ENCODE peak calls at places on chromosome 16, in four cellular contexts. One of them, this sample, is unnamed.

GRCh38 chr16:12583237-12583897 is 220.3 kb downstream of the CPPED1 start:
- DNase-seq in GM12878: no peak
- DNase-seq in K562: no peak
- DNase-seq in HepG2: no peak
- DNase-seq in this sample: no peak

GRCh38 chr16:4646773-4647660 is 22.4 kb downstream of the MGRN1 start:
- DNase-seq in GM12878: no peak
- DNase-seq in K562: no peak
- DNase-seq in HepG2: no peak
- DNase-seq in this sample: no peak

GRCh38 chr16:75081179-75081859 is 35.3 kb downstream of the LDHD start:
- DNase-seq in GM12878: no peak
- DNase-seq in K562: no peak
- DNase-seq in HepG2: no peak
- DNase-seq in this sample: no peak

GRCh38 chr16:58026139-58026704 is 668 bp downstream of the MMP15 start:
- DNase-seq in GM12878: no peak
- DNase-seq in K562: peak; percentile 52
- DNase-seq in HepG2: no peak
- DNase-seq in this sample: peak; percentile 56

GRCh38 chr16:77234611-77235010 is 35.4 kb downstream of the SYCE1L start:
- DNase-seq in GM12878: no peak
- DNase-seq in K562: no peak
- DNase-seq in HepG2: no peak
- DNase-seq in this sample: no peak

GRCh38 chr16:80569440-80570105 is 28.8 kb downstream of the DYNLRB2 start:
- DNase-seq in GM12878: no peak
- DNase-seq in K562: peak; percentile 19
- DNase-seq in HepG2: no peak
- DNase-seq in this sample: peak; percentile 33

GRCh38 chr16:13322357-13322756 is 421.0 kb downstream of the SHISA9 start:
- DNase-seq in GM12878: no peak
- DNase-seq in K562: no peak
- DNase-seq in HepG2: no peak
- DNase-seq in this sample: no peak

GRCh38 chr16:2159052-2159838 is 3.7 kb downstream of the TRAF7 start:
- DNase-seq in GM12878: no peak
- DNase-seq in K562: no peak
- DNase-seq in HepG2: no peak
- DNase-seq in this sample: peak; percentile 80

GRCh38 chr16:70664325-70665112 is 18.2 kb downstream of the IL34 start:
- DNase-seq in GM12878: no peak
- DNase-seq in K562: no peak
- DNase-seq in HepG2: no peak
- DNase-seq in this sample: no peak

GRCh38 chr16:56409195-56409594 is 16.1 kb downstream of the AMFR start:
- DNase-seq in GM12878: no peak
- DNase-seq in K562: no peak
- DNase-seq in HepG2: peak; percentile 61
- DNase-seq in this sample: no peak

GRCh38 chr16:2811703-2812471 is 5.2 kb upstream of the PRSS21 start:
- DNase-seq in GM12878: no peak
- DNase-seq in K562: no peak
- DNase-seq in HepG2: no peak
- DNase-seq in this sample: no peak

DNA sequence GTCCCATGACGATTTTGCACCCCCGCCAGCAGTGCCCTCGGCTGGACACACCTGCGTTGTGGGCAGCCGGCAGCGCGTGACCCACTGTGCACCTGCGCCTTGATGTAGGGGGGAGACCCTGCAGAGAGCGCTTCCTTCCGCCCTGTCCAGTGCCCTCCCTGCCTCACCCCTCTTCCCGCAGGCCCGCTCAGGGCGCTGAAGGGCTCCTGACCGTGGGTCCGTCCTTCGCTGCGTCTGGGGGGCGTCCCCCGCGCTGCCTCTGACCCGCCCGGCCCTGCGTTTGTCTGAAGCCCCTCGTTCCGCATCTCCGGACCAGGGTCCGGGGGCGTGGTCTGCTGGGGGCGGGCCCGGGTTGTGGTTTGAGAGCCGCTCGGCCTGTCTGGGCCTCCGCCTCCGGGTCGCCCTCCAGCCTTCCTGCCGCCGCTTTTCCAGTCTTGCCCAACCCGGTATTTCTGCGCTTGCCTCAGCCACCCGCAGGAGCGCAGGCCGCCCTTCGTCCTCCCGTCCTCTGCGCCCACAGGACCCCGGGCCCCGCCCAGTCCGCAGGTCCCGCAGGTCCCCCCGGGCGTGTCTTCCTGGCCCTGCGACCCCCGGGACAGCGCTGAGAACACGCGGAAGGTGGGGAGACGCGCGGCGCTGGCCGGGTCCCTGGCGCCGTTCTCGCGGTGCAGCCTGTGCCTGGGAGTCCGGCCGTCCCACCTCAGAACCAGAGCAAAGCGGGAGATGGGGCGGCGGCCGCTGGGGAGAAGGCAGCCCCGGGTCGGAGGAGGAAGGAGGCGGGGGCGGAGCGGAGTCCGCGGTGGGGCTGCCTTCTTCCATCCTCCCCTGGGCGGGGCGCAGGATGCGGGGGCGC is 4.0 kb upstream of the IL17C start:
- DNase-seq in GM12878: peak; percentile 45
- DNase-seq in K562: peak; percentile 97
- DNase-seq in HepG2: no peak
- DNase-seq in this sample: peak; percentile 44
- TF ChIP-seq EZH2 in GM12878: no peak
- TF ChIP-seq EZH2 in K562: no peak
- TF ChIP-seq EZH2 in HepG2: no peak
- TF ChIP-seq EZH2 in this sample: no peak

DNA sequence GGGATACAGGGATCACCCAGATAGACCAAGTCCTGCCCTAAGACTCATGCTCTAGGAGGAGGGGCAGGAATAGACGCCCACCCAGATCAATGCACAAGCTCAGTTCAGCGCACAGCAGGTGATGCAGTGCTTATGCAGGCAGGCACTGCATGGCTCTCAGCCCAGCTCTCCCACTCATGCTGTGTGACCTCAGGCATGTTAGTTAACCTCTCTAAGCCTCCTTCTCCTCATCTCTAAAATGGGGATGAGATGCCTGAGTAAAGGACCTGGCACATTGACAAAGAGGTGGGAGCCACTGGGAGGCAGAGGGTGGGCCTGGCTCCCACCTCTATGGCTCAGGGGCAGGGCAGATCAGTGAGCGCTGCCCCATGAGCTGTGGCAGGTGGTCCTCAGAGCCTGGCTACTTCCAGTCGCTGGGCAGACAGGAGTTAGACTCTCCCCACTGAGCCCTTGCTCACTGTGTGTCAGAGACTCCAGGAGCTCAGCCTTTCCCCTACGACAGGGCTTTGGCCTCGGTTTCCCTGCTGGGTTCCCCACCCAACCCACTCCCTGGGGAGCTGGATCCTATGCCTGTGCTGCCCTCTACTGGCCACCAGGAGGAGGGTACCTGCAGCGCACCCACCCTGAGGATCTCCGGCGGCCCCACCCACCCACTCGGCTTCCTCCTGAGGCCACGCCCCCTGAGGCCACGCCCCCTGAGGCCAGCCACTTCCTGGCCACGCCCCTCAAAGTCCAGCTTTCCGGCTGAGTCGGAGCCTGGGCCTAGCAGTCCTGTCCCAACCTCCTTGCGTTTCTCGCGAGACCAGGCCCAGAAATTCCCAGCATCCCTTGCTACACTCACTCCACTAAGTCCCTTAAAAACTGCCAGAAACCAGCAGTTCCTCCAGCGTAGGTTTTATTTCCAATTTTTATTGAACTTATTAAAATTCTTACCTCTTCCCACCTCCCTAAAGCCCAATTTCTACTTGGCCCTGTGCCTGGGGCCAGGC is 196.1 kb downstream of the GSG1L start:
- DNase-seq in GM12878: no peak
- DNase-seq in K562: peak; percentile 99
- DNase-seq in HepG2: peak; percentile 78
- DNase-seq in this sample: peak; percentile 78
- TF ChIP-seq MYC in GM12878: no peak
- TF ChIP-seq MYC in K562: no peak
- TF ChIP-seq MYC in HepG2: no peak
- TF ChIP-seq MYC in this sample: no peak

GRCh38 chr16:14501331-14502255 is 128.5 kb downstream of the PARN start:
- DNase-seq in GM12878: peak; percentile 50
- DNase-seq in K562: peak; percentile 71
- DNase-seq in HepG2: peak; percentile 92
- DNase-seq in this sample: peak; percentile 85
- H3K27ac ChIP-seq in GM12878: peak overlapping the region; percentile 75
- H3K27ac ChIP-seq in K562: peak overlapping the region; percentile 54
- H3K27ac ChIP-seq in HepG2: peak overlapping the region; percentile 75
- H3K27ac ChIP-seq in this sample: peak overlapping the region; percentile 0

GRCh38 chr16:30557950-30558788 is at the start of gene ZNF764:
- DNase-seq in GM12878: peak; percentile 84
- DNase-seq in K562: peak; percentile 83
- DNase-seq in HepG2: peak; percentile 99
- DNase-seq in this sample: peak; percentile 98
- TF ChIP-seq EZH2 in GM12878: no peak
- TF ChIP-seq EZH2 in K562: no peak
- TF ChIP-seq EZH2 in HepG2: no peak
- TF ChIP-seq EZH2 in this sample: no peak

GRCh38 chr16:86065711-86066110 is 166.7 kb downstream of the IRF8 start:
- DNase-seq in GM12878: no peak
- DNase-seq in K562: no peak
- DNase-seq in HepG2: no peak
- DNase-seq in this sample: no peak

GRCh38 chr16:86068722-86069121 is 169.8 kb downstream of the IRF8 start:
- DNase-seq in GM12878: no peak
- DNase-seq in K562: no peak
- DNase-seq in HepG2: no peak
- DNase-seq in this sample: no peak

GRCh38 chr16:86067936-86068335 is 169.0 kb downstream of the IRF8 start:
- DNase-seq in GM12878: no peak
- DNase-seq in K562: no peak
- DNase-seq in HepG2: no peak
- DNase-seq in this sample: no peak

GRCh38 chr16:86066755-86067154 is 167.8 kb downstream of the IRF8 start:
- DNase-seq in GM12878: no peak
- DNase-seq in K562: no peak
- DNase-seq in HepG2: no peak
- DNase-seq in this sample: no peak

GRCh38 chr16:86067516-86067915 is 168.6 kb downstream of the IRF8 start:
- DNase-seq in GM12878: no peak
- DNase-seq in K562: no peak
- DNase-seq in HepG2: no peak
- DNase-seq in this sample: no peak
- TF ChIP-seq MYC in GM12878: no peak
- TF ChIP-seq MYC in K562: no peak
- TF ChIP-seq MYC in HepG2: no peak
- TF ChIP-seq MYC in this sample: no peak

GRCh38 chr16:73012341-73012740 is 35.6 kb downstream of the ZFHX3 start:
- DNase-seq in GM12878: no peak
- DNase-seq in K562: no peak
- DNase-seq in HepG2: no peak
- DNase-seq in this sample: no peak

GRCh38 chr16:73015612-73016487 is 32.1 kb downstream of the ZFHX3 start:
- DNase-seq in GM12878: peak; percentile 83
- DNase-seq in K562: no peak
- DNase-seq in HepG2: peak; percentile 91
- DNase-seq in this sample: no peak

GRCh38 chr16:73013974-73014373 is 34.0 kb downstream of the ZFHX3 start:
- DNase-seq in GM12878: no peak
- DNase-seq in K562: no peak
- DNase-seq in HepG2: no peak
- DNase-seq in this sample: no peak

GRCh38 chr16:73016488-73016830 is 31.5 kb downstream of the ZFHX3 start:
- DNase-seq in GM12878: no peak
- DNase-seq in K562: no peak
- DNase-seq in HepG2: no peak
- DNase-seq in this sample: peak; percentile 29

GRCh38 chr16:73014768-73015167 is 33.2 kb downstream of the ZFHX3 start:
- DNase-seq in GM12878: no peak
- DNase-seq in K562: no peak
- DNase-seq in HepG2: no peak
- DNase-seq in this sample: no peak
- H3K27ac ChIP-seq in GM12878: no peak overlapping the region
- H3K27ac ChIP-seq in K562: no peak overlapping the region
- H3K27ac ChIP-seq in HepG2: no peak overlapping the region
- H3K27ac ChIP-seq in this sample: no peak overlapping the region

GRCh38 chr16:86514656-86515376 is 4.5 kb downstream of the FOXF1 start:
- DNase-seq in GM12878: no peak
- DNase-seq in K562: no peak
- DNase-seq in HepG2: no peak
- DNase-seq in this sample: no peak

GRCh38 chr16:86517033-86517432 is 6.7 kb downstream of the FOXF1 start:
- DNase-seq in GM12878: no peak
- DNase-seq in K562: no peak
- DNase-seq in HepG2: no peak
- DNase-seq in this sample: no peak

GRCh38 chr16:86515420-86515779 is 5.1 kb downstream of the FOXF1 start:
- DNase-seq in GM12878: no peak
- DNase-seq in K562: no peak
- DNase-seq in HepG2: no peak
- DNase-seq in this sample: no peak

GRCh38 chr16:86516618-86517003 is 6.3 kb downstream of the FOXF1 start:
- DNase-seq in GM12878: no peak
- DNase-seq in K562: no peak
- DNase-seq in HepG2: no peak
- DNase-seq in this sample: no peak

DNA sequence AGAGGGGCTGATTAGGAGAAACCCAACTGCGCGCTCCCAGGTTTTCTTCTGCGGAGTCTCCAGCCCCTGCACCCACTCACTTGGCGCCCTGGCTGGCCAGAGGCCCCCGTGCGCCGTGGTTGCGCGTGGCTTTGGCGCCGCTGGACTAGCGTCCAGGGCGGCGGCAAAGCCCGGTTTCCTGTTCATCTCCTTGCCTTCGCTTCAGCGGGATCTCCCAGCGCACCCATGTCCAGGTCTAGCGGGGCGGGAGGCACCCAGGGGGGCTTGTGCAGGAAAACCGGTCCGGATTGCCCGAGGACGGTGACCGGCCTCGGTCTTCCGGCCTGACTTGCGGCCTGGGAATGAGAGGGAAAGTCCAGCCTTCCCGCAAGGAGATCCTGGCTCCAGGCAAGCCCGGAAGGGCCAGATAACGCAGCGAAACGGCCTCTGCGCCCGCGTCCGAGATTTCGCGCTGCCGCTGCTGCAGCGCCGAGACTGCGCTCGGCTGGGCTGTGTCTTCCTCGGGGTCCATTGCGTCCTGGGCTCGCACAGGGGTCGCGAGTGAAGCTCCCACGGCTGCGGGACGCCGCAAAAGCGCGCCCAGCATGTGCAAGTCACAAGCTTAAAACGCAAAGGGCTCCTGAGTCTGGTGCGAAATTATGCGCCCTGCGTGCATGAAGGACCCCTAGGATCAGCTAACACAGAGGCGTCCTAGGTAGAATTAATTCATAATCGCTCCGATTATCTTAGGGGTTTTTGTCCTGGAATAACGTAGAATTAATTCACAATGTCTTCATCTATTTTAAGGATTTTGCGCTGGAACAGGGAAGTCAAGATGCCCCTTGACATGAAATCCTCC is 5.7 kb downstream of the FOXF1 start:
- DNase-seq in GM12878: no peak
- DNase-seq in K562: no peak
- DNase-seq in HepG2: no peak
- DNase-seq in this sample: no peak
- TF ChIP-seq EZH2 in GM12878: no peak
- TF ChIP-seq EZH2 in K562: no peak
- TF ChIP-seq EZH2 in HepG2: no peak
- TF ChIP-seq EZH2 in this sample: peak; percentile 97

GRCh38 chr16:53913082-53913870 is 209.3 kb downstream of the FTO start:
- DNase-seq in GM12878: no peak
- DNase-seq in K562: no peak
- DNase-seq in HepG2: no peak
- DNase-seq in this sample: no peak
- TF ChIP-seq MYC in GM12878: no peak
- TF ChIP-seq MYC in K562: no peak
- TF ChIP-seq MYC in HepG2: no peak
- TF ChIP-seq MYC in this sample: no peak